ENCODE peak calls at places on chromosomes 12 and 14, in seven cellular contexts. Q is thoracic aorta; D is colonic mucosa; I is Peyer's patch; X is CD4-positive, alpha-beta T cell; J is CD8-positive, alpha-beta T cell; N is AG04449. F is an unnamed sample.

GRCh38 chr12:28051516-28052456 is 79.3 kb upstream of the PTHLH start:
- DNase-seq in X (no peak), I (no peak), D (no peak), Q (no peak), J (no peak), N (no peak), F (no peak)

GRCh38 chr14:57227083-57227482 is 41.6 kb downstream of the EXOC5 start:
- DNase-seq in I (no peak), Q (no peak), N (no peak), J (no peak), X (no peak), D (no peak), F (no peak)

GRCh38 chr14:36091096-36091495 is 85.4 kb downstream of the PTCSC3 start:
- DNase-seq in X (no peak), Q (no peak), N (peak), J (no peak), I (no peak), D (no peak), F (no peak)

GRCh38 chr14:99995700-99996356 is 69.4 kb upstream of the EVL start:
- DNase-seq in D (peak), I (peak), Q (no peak), J (peak), N (no peak), X (peak), F (peak)

GRCh38 chr12:131202592-131203378 is 249.1 kb downstream of the ADGRD1 start:
- DNase-seq in I (peak), N (no peak), X (no peak), J (no peak), D (peak), Q (no peak), F (no peak)

GRCh38 chr12:124337628-124338027 is 42.7 kb downstream of the RFLNA start:
- DNase-seq in I (no peak), J (no peak), Q (no peak), D (no peak), X (no peak), N (no peak), F (no peak)

GRCh38 chr12:114812858-114813761 is 129.1 kb upstream of the TBX3 start:
- DNase-seq in Q (no peak), D (no peak), I (no peak), J (no peak), N (no peak), X (no peak), F (no peak)

GRCh38 chr12:57896437-57897201 is 44.7 kb upstream of the ATP23 start:
- DNase-seq in I (peak), N (no peak), X (no peak), Q (no peak), J (no peak), D (peak), F (no peak)

GRCh38 chr12:31897791-31898503 is 61.3 kb upstream of the RESF1 start:
- DNase-seq in N (no peak), Q (no peak), J (peak), D (no peak), X (no peak), I (no peak), F (peak)

GRCh38 chr12:72442217-72442616 is 170.0 kb downstream of the TRHDE start:
- DNase-seq in D (no peak), J (no peak), I (no peak), Q (no peak), X (no peak), N (no peak), F (no peak)

GRCh38 chr12:124525927-124526692 is 41.3 kb downstream of the NCOR2 start:
- DNase-seq in D (no peak), J (no peak), N (no peak), Q (no peak), I (no peak), X (no peak), F (no peak)

GRCh38 chr12:126704609-126705008 is 1562.4 kb upstream of the TMEM132C start:
- DNase-seq in J (no peak), I (no peak), D (no peak), X (no peak), N (no peak), Q (no peak), F (no peak)
- TF ChIP-seq CTCF in J (no peak), I (no peak), D (no peak), X (no peak), N (no peak), Q (no peak), F (no peak)

GRCh38 chr12:30805959-30806358 is 51.2 kb upstream of the CAPRIN2 start:
- DNase-seq in J (no peak), Q (no peak), X (no peak), N (no peak), I (no peak), D (no peak), F (no peak)

GRCh38 chr12:30806989-30807694 is 52.4 kb upstream of the CAPRIN2 start:
- DNase-seq in N (no peak), I (no peak), Q (no peak), J (no peak), X (no peak), D (peak), F (no peak)

GRCh38 chr12:30811966-30812365 is 57.2 kb upstream of the CAPRIN2 start:
- DNase-seq in Q (no peak), J (no peak), X (no peak), D (no peak), N (no peak), I (no peak), F (no peak)

GRCh38 chr12:30810918-30811317 is 56.2 kb upstream of the CAPRIN2 start:
- DNase-seq in Q (no peak), D (no peak), J (no peak), N (no peak), I (no peak), X (no peak), F (no peak)

DNA sequence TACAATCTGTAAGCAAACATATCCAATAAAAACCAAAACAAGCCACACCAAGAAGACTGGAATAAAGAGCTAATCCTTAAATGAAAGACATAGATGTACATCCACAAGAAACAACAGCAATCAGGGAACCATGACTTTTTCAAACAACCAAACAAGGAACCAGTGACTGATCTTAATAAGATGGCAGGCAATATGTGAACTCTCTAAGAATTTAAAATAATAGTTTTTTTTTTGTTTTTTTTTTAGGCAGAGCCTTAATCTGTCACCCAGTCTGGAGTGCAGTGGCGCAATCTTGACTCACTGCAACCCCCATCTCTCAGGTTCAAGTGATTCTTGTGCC is 52.9 kb upstream of the CAPRIN2 start:
- DNase-seq in I (no peak), X (no peak), N (no peak), Q (no peak), J (no peak), D (no peak), F (no peak)
- TF ChIP-seq CTCF in I (no peak), X (peak), N (no peak), Q (no peak), J (no peak), D (no peak), F (no peak)

DNA sequence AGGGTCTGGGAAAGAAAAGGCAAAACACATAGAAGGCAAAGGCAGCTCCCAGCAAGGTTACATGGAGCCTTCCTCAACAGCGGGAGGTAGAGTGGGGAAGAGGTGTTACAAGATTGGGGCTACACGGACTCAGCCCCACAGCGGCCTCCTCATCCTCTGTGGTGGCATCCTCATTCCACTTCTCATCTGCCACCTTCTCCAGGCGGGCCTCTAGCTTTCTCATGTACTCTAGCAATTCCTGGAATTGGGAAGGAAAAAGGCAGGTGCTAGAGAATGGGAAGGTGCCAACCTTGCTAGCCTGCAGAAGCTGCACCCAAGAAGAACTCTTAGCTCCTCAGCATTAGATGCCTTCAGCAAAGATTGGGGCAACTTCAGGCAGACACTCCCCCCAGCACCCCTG is 13.2 kb downstream of the CALCOCO1 start:
- DNase-seq in X (no peak), J (no peak), D (no peak), I (no peak), N (no peak), Q (no peak), F (no peak)
- TF ChIP-seq CTCF in X (no peak), J (no peak), D (no peak), I (no peak), N (no peak), Q (no peak), F (no peak)

GRCh38 chr12:48818831-48819590 is 715 bp downstream of the CACNB3 start:
- DNase-seq in I (no peak), N (no peak), D (peak), X (peak), Q (no peak), J (peak), F (no peak)
- TF ChIP-seq CTCF in I (no peak), N (no peak), D (no peak), X (peak), Q (no peak), J (no peak), F (no peak)

DNA sequence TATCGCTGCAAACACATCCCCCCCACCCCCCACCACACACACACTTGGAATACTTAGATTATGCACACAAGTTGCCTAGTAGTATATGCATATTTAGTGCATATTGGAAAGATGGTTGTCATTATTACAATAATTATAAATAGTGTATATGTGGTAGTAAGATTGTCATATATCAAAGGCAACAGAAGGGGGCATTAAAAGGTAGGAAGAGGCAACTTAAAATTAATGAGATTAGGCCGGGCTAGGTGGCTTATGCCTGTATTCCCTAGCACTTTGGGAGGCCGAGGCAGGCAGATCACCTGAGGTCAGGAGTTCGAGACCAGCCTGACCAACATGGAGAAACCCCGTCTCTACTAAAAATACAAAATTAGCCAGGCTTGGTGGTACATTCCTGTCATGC is 52.1 kb downstream of the GSC start:
- DNase-seq in D (no peak), N (no peak), I (no peak), Q (no peak), J (no peak), X (no peak), F (no peak)
- TF ChIP-seq CTCF in D (no peak), N (no peak), I (no peak), Q (no peak), J (no peak), X (no peak), F (no peak)

GRCh38 chr12:39405580-39405979 is 37.3 kb downstream of the KIF21A start:
- DNase-seq in N (no peak), J (no peak), Q (no peak), X (no peak), I (no peak), D (no peak), F (no peak)
- TF ChIP-seq CTCF in N (no peak), J (no peak), Q (no peak), X (no peak), I (no peak), D (no peak), F (no peak)

DNA sequence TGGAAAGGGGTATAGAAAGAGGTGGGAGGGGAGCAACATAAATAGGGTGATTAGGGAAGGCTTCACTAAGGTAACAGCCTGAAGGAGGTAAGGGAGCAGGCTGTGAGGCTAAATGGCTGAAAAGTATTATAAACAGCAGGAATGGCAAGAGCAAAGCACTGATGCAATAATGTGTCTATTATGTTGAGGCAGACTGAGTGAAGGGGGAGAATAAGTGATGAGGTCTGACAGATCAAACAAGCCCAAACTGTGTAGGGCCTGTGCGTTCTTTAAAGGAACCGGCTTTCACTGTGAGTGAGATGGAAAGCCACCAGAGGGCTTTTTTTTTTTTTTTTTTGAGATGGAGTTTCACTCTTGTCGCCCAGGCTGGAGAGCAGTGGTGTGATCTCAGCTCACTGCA is 6.7 kb upstream of the VCPKMT start:
- DNase-seq in I (no peak), J (no peak), X (no peak), Q (no peak), D (no peak), N (no peak), F (no peak)
- TF ChIP-seq CTCF in I (no peak), J (no peak), X (no peak), Q (no peak), D (no peak), N (no peak), F (no peak)

GRCh38 chr12:63753743-63754142 is 26.0 kb upstream of the RXYLT1 start:
- DNase-seq in D (no peak), N (no peak), I (no peak), X (no peak), J (no peak), Q (no peak), F (no peak)
- TF ChIP-seq CTCF in D (no peak), N (no peak), I (no peak), X (no peak), J (no peak), Q (no peak), F (no peak)

GRCh38 chr12:34379142-34379541 is 356.8 kb downstream of the ALG10 start:
- DNase-seq in Q (no peak), N (no peak), I (no peak), D (no peak), X (no peak), J (no peak), F (no peak)
- TF ChIP-seq CTCF in Q (no peak), N (no peak), I (no peak), D (no peak), X (no peak), J (no peak), F (no peak)

DNA sequence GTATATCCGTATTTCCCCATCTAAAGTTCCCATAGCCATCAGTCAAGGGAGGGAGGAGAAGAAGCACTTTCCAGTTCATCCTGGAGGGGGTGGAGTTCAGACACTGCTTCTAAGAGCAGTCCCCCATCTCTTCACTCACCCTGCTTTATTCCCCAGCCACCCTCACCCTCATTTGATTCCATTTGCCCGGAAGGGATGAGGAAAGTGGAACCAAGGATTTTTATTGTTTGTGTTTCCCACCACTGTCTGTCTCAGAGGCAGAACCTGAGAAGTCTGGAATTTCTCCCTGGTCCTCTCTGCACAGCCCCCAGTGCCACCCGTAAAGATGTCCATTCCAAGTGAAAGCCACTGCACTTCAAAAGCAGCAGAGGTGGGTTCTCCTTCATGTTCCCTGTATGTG is 134.2 kb upstream of the HIF1A start:
- DNase-seq in J (no peak), I (no peak), N (no peak), D (no peak), X (no peak), Q (no peak), F (no peak)
- TF ChIP-seq CTCF in J (no peak), I (no peak), N (peak), D (no peak), X (no peak), Q (no peak), F (no peak)